ENCODE peak calls at places on chromosomes 16 and 17, in six cellular contexts. B, D, Q, V, N and I are unnamed samples.

GRCh38 chr16:13680021-13680672 is 239.8 kb upstream of the ERCC4 start:
- DNase-seq in B (no peak), D (no peak), Q (no peak), V (peak), N (no peak), I (no peak)

GRCh38 chr16:2520784-2521577 is 810 bp downstream of the AMDHD2 start:
- DNase-seq in B (peak), D (no peak), Q (no peak), V (peak), N (no peak), I (no peak)

GRCh38 chr17:5499790-5500189 is 13.4 kb downstream of the MIS12 start:
- DNase-seq in B (no peak), D (peak), Q (no peak), V (peak), N (no peak), I (no peak)

GRCh38 chr17:3012926-3013581 is 50.4 kb downstream of the OR1D5 start:
- DNase-seq in B (peak), D (peak), Q (no peak), V (peak), N (peak), I (peak)

GRCh38 chr16:83814654-83814985 is 6.8 kb downstream of the HSBP1 start:
- DNase-seq in B (no peak), D (no peak), Q (no peak), V (no peak), N (no peak), I (no peak)

GRCh38 chr17:79979201-79979840 is 56.4 kb downstream of the TBC1D16 start:
- DNase-seq in B (no peak), D (no peak), Q (no peak), V (no peak), N (no peak), I (no peak)

GRCh38 chr17:78517421-78517820 is 59.8 kb downstream of the DNAH17 start:
- DNase-seq in B (no peak), D (no peak), Q (no peak), V (no peak), N (no peak), I (no peak)

GRCh38 chr16:57735755-57736418 is at the start of gene KATNB1:
- DNase-seq in B (no peak), D (peak), Q (no peak), V (peak), N (no peak), I (peak)

GRCh38 chr16:11677959-11678881 is 10.0 kb downstream of the SNN start:
- DNase-seq in B (no peak), D (no peak), Q (no peak), V (no peak), N (no peak), I (no peak)

GRCh38 chr17:57044976-57045867 is 39.8 kb upstream of the AKAP1 start:
- DNase-seq in B (no peak), D (no peak), Q (no peak), V (no peak), N (no peak), I (no peak)

DNA sequence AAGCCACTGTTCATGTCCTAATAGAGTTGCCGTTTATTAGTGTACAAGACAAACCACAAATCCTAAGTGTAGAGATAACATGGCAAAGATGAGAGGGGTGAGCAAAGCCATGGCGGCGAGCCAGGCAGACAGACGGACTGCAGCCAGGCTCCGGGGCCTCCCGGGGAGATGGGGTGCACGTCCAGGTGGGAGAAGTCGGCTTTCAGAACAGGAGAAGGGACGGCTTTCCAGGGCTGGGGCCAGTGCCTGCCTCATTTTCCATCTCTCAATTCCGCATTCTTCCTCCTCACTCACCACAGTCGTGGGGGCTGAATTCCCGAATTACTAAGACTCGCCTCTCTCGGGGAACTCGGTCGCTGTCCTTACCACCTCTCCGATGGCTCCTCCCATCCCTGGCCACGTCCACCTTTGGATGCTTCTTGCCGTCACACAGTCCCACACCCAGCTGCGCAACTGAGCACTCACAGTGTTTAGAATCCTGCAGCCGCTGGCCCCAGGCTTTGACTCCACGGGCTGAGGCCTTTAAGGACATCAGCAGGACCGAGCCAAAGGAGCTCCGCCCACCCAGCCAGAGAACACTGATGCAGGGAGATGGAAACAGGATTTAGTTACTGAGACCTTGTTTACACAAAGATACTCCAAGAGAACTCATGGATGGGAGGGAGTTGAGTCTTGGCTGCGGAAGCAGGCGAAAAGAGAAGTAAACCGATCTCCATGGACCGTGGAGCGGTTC is 59.7 kb downstream of the RNF112 start:
- DNase-seq in B (peak), D (no peak), Q (no peak), V (peak), N (no peak), I (no peak)
- H3K4me3 ChIP-seq in B (peak), D (no peak), Q (peak), V (peak), N (no peak), I (no peak)

DNA sequence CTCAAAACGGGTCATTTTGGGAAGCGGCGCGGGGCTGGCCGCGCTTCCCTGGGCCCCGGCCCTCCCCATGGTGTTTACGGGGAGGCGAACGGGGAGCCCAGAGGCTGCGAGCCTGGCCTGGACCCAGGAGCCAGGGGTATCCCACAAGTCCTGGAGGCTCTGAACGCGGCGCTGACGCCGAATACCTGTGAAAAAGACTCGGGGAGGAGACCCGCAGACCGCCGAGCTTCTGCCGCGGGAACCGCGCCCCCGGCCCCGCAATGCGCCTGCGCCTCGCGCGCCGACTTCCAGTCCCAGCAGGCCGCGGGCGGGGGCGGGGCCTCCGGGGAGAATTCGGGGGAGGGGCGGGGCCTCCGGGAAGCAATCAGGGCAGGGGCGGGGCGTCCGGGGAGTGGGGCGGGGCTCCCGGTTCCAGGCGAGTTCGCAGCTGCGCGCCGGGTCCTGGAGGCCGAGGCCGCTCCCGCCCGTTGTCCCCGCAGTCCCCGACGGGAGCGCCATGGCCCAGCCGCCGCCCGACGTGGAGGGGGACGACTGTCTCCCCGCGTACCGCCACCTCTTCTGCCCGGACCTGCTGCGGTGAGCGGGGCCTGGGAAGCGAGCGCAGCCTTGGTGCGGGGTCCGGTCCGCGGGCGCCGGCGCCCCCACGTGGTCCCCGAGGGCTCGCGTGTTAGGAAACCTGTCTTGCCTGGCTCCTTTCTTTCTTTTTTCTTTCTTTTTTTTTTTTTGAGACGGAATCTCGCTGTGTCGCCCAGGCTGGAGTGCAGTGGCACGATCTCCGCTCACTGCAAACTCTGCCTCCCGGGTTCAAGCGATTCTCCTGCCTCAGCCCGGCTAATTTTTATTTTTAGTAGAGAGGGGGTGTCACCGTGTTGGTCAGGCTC is at the start of gene DECR2:
- DNase-seq in B (peak), D (peak), Q (peak), V (peak), N (peak), I (peak)
- H3K27ac ChIP-seq in B (peak), D (peak), Q (peak), V (peak), N (peak), I (peak)

DNA sequence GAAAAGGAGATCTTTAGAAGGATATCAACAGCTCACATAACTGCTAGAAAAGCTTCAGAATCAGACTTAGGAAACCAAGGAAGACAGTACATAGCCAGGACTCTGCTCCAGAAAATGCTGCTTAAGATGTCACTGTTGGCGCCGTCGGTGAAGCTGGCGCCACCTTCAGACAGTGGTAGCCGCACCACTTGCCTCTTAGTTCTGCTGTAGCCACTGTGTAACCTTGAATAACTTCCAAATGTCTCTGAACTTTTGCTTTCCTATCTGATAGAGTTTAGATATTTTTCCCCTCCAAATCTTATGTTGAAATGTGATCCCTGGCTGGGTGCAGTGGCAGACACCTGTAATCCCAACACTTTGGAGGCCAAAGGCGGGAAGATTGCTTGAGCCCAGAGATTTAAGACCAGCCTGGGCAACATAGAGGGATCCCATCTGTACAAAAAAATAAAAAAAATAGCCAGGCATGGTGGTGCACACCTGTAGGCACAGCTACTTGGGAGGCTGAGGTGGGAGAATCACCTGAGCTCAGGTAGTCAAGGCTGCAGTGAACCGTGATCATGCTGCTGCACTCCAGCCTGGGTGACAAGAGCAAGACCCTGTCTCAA is 6.3 kb upstream of the USP31 start:
- DNase-seq in B (no peak), D (peak), Q (no peak), V (peak), N (no peak), I (no peak)
- TF ChIP-seq CTCF in B (no peak), D (peak), Q (no peak), V (peak), N (peak), I (peak)

DNA sequence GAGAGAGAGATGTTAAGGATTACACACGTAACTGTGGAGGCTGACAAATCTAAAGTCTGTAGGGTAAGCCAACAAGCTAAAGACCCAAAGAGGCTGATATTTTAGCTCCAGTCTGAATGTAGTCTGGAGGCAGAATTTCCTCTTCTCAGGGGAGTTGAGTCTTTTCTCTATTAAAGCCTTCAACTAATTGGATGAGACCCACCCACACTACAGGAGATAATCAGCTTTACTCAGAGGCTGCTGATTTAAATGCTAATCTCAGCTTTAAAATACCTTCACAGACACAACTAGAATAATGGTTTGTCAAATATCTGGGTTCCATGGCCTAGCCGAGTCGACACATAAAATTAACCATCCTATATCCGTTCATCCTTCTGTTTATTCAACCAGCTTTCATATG is 204.3 kb upstream of the PSMD7 start:
- DNase-seq in B (no peak), D (no peak), Q (no peak), V (no peak), N (no peak), I (no peak)
- H3K4me3 ChIP-seq in B (no peak), D (no peak), Q (no peak), V (no peak), N (no peak), I (no peak)

DNA sequence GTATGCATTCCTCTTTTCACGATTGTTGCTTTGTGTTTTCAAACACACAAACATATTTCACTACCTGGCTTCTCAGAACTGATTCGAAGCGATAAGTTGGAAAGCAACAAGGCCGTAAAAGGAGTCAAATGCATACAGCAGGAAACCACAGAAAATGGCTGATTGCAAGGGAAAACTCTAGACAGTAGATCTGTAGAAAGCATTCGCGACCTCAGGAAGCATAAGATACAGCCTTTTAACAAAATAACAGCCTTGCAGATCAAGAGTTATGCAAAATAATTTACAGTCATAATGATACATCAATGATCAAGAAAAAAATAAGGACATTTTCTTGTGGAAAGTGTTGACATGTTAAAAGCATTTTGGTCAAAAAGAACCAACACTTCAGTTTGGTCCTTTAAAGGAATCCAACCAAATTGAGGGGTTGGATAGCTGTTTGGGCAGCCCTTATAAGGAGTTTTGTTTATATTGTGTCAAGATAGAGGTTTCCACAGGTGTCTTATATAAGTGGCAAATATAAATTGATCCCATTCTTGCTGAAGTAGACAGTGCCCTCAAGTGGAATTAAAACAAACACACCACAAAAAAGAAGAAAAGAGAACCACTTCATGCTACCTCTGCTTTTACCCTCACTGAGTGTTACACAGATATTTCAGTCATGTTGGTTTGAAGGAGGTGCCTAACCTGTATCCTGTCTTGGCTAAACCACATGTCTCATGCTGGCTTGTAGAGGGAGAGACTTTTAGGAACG is 5.5 kb downstream of the CYLD start:
- DNase-seq in B (no peak), D (no peak), Q (no peak), V (peak), N (peak), I (no peak)
- H3K27ac ChIP-seq in B (no peak), D (no peak), Q (peak), V (no peak), N (no peak), I (no peak)